ENCODE peak calls at places on chromosome 15, in four cellular contexts. One of them, this sample, is unnamed.

GRCh38 chr15:57356636-57357035 is 19.7 kb upstream of the CGNL1 start:
- DNase-seq in dorsolateral prefrontal cortex: no peak
- DNase-seq in mammary epithelial cell: peak
- DNase-seq in naive thymus-derived CD4-positive, alpha-beta T cell: no peak
- DNase-seq in this sample: peak

GRCh38 chr15:100373037-100373896 is 31.5 kb upstream of the ADAMTS17 start:
- DNase-seq in dorsolateral prefrontal cortex: no peak
- DNase-seq in mammary epithelial cell: no peak
- DNase-seq in naive thymus-derived CD4-positive, alpha-beta T cell: no peak
- DNase-seq in this sample: no peak

GRCh38 chr15:41968738-41969137 is 3.6 kb downstream of the EHD4 start:
- DNase-seq in dorsolateral prefrontal cortex: no peak
- DNase-seq in mammary epithelial cell: no peak
- DNase-seq in naive thymus-derived CD4-positive, alpha-beta T cell: no peak
- DNase-seq in this sample: no peak

GRCh38 chr15:101440846-101441590 is 48.5 kb downstream of the PCSK6 start:
- DNase-seq in dorsolateral prefrontal cortex: no peak
- DNase-seq in mammary epithelial cell: no peak
- DNase-seq in naive thymus-derived CD4-positive, alpha-beta T cell: no peak
- DNase-seq in this sample: no peak

GRCh38 chr15:73127302-73127936 is 75.2 kb downstream of the NEO1 start:
- DNase-seq in dorsolateral prefrontal cortex: peak
- DNase-seq in mammary epithelial cell: peak
- DNase-seq in naive thymus-derived CD4-positive, alpha-beta T cell: no peak
- DNase-seq in this sample: peak

GRCh38 chr15:99486371-99487336 is 79.1 kb upstream of the MEF2A start:
- DNase-seq in dorsolateral prefrontal cortex: peak
- DNase-seq in mammary epithelial cell: peak
- DNase-seq in naive thymus-derived CD4-positive, alpha-beta T cell: no peak
- DNase-seq in this sample: peak

GRCh38 chr15:79018960-79019359 is 71.6 kb downstream of the RASGRF1 start:
- DNase-seq in dorsolateral prefrontal cortex: no peak
- DNase-seq in mammary epithelial cell: no peak
- DNase-seq in naive thymus-derived CD4-positive, alpha-beta T cell: no peak
- DNase-seq in this sample: no peak

GRCh38 chr15:56918907-56919707 is 663 bp downstream of the TCF12 start:
- DNase-seq in dorsolateral prefrontal cortex: no peak
- DNase-seq in mammary epithelial cell: peak
- DNase-seq in naive thymus-derived CD4-positive, alpha-beta T cell: peak
- DNase-seq in this sample: peak

GRCh38 chr15:31228980-31229826 is 97.4 kb upstream of the KLF13 start:
- DNase-seq in dorsolateral prefrontal cortex: no peak
- DNase-seq in mammary epithelial cell: no peak
- DNase-seq in naive thymus-derived CD4-positive, alpha-beta T cell: no peak
- DNase-seq in this sample: no peak

GRCh38 chr15:53830707-53831386 is 71.4 kb upstream of the WDR72 start:
- DNase-seq in dorsolateral prefrontal cortex: no peak
- DNase-seq in mammary epithelial cell: no peak
- DNase-seq in naive thymus-derived CD4-positive, alpha-beta T cell: no peak
- DNase-seq in this sample: no peak

GRCh38 chr15:76147906-76148553 is 88.2 kb downstream of the TMEM266 start:
- DNase-seq in dorsolateral prefrontal cortex: peak
- DNase-seq in mammary epithelial cell: peak
- DNase-seq in naive thymus-derived CD4-positive, alpha-beta T cell: peak
- DNase-seq in this sample: no peak

GRCh38 chr15:31260646-31261265 is 65.9 kb upstream of the KLF13 start:
- DNase-seq in dorsolateral prefrontal cortex: peak
- DNase-seq in mammary epithelial cell: no peak
- DNase-seq in naive thymus-derived CD4-positive, alpha-beta T cell: no peak
- DNase-seq in this sample: no peak

GRCh38 chr15:42929449-42929848 is 8.9 kb upstream of the TTBK2 start:
- DNase-seq in dorsolateral prefrontal cortex: no peak
- DNase-seq in mammary epithelial cell: no peak
- DNase-seq in naive thymus-derived CD4-positive, alpha-beta T cell: no peak
- DNase-seq in this sample: no peak

GRCh38 chr15:90232941-90233700 is 620 bp downstream of the CIB1 start:
- DNase-seq in dorsolateral prefrontal cortex: no peak
- DNase-seq in mammary epithelial cell: peak
- DNase-seq in naive thymus-derived CD4-positive, alpha-beta T cell: no peak
- DNase-seq in this sample: peak

GRCh38 chr15:84840741-84841429 is 23.7 kb downstream of the ALPK3 start:
- DNase-seq in dorsolateral prefrontal cortex: no peak
- DNase-seq in mammary epithelial cell: peak
- DNase-seq in naive thymus-derived CD4-positive, alpha-beta T cell: no peak
- DNase-seq in this sample: peak

GRCh38 chr15:43547539-43547938 is 30.1 kb downstream of the MAP1A start:
- DNase-seq in dorsolateral prefrontal cortex: no peak
- DNase-seq in mammary epithelial cell: no peak
- DNase-seq in naive thymus-derived CD4-positive, alpha-beta T cell: no peak
- DNase-seq in this sample: no peak

GRCh38 chr15:91142097-91142744 is 42.2 kb downstream of the SV2B start:
- DNase-seq in dorsolateral prefrontal cortex: no peak
- DNase-seq in mammary epithelial cell: peak
- DNase-seq in naive thymus-derived CD4-positive, alpha-beta T cell: no peak
- DNase-seq in this sample: peak

GRCh38 chr15:66489179-66489791 is 8.3 kb downstream of the SNAPC5 start:
- DNase-seq in dorsolateral prefrontal cortex: no peak
- DNase-seq in mammary epithelial cell: no peak
- DNase-seq in naive thymus-derived CD4-positive, alpha-beta T cell: no peak
- DNase-seq in this sample: no peak

GRCh38 chr15:34435658-34436057 is 1.9 kb downstream of the GOLGA8A start:
- DNase-seq in dorsolateral prefrontal cortex: no peak
- DNase-seq in mammary epithelial cell: no peak
- DNase-seq in naive thymus-derived CD4-positive, alpha-beta T cell: no peak
- DNase-seq in this sample: no peak

GRCh38 chr15:33341943-33342342 is 31.2 kb downstream of the RYR3 start:
- DNase-seq in dorsolateral prefrontal cortex: no peak
- DNase-seq in mammary epithelial cell: no peak
- DNase-seq in naive thymus-derived CD4-positive, alpha-beta T cell: no peak
- DNase-seq in this sample: no peak

GRCh38 chr15:84752700-84753099 is 4.3 kb downstream of the ZNF592 start:
- DNase-seq in dorsolateral prefrontal cortex: no peak
- DNase-seq in mammary epithelial cell: no peak
- DNase-seq in naive thymus-derived CD4-positive, alpha-beta T cell: no peak
- DNase-seq in this sample: peak

GRCh38 chr15:52415628-52416027 is 113.1 kb downstream of the MYO5A start:
- DNase-seq in dorsolateral prefrontal cortex: no peak
- DNase-seq in mammary epithelial cell: peak
- DNase-seq in naive thymus-derived CD4-positive, alpha-beta T cell: no peak
- DNase-seq in this sample: no peak

GRCh38 chr15:38611228-38611627 is 46.6 kb upstream of the RASGRP1 start:
- DNase-seq in dorsolateral prefrontal cortex: no peak
- DNase-seq in mammary epithelial cell: no peak
- DNase-seq in naive thymus-derived CD4-positive, alpha-beta T cell: peak
- DNase-seq in this sample: no peak

GRCh38 chr15:56868251-56868650 is 50.2 kb upstream of the TCF12 start:
- DNase-seq in dorsolateral prefrontal cortex: no peak
- DNase-seq in mammary epithelial cell: no peak
- DNase-seq in naive thymus-derived CD4-positive, alpha-beta T cell: no peak
- DNase-seq in this sample: no peak

GRCh38 chr15:98635848-98636247 is 12.5 kb upstream of the IGF1R start:
- DNase-seq in dorsolateral prefrontal cortex: no peak
- DNase-seq in mammary epithelial cell: no peak
- DNase-seq in naive thymus-derived CD4-positive, alpha-beta T cell: peak
- DNase-seq in this sample: no peak

GRCh38 chr15:81273200-81273599 is 50.7 kb downstream of the STARD5 start:
- DNase-seq in dorsolateral prefrontal cortex: no peak
- DNase-seq in mammary epithelial cell: no peak
- DNase-seq in naive thymus-derived CD4-positive, alpha-beta T cell: no peak
- DNase-seq in this sample: no peak

GRCh38 chr15:64703632-64703959 is 71.8 kb downstream of the RBPMS2 start:
- DNase-seq in dorsolateral prefrontal cortex: no peak
- DNase-seq in mammary epithelial cell: no peak
- DNase-seq in naive thymus-derived CD4-positive, alpha-beta T cell: no peak
- DNase-seq in this sample: no peak

GRCh38 chr15:45375836-45376235 is 2.5 kb downstream of the GATM start:
- DNase-seq in dorsolateral prefrontal cortex: no peak
- DNase-seq in mammary epithelial cell: no peak
- DNase-seq in naive thymus-derived CD4-positive, alpha-beta T cell: no peak
- DNase-seq in this sample: no peak

GRCh38 chr15:65095747-65096104 is 19.2 kb downstream of the KBTBD13 start:
- DNase-seq in dorsolateral prefrontal cortex: no peak
- DNase-seq in mammary epithelial cell: no peak
- DNase-seq in naive thymus-derived CD4-positive, alpha-beta T cell: no peak
- DNase-seq in this sample: no peak

GRCh38 chr15:79682851-79683288 is 213.9 kb downstream of the MTHFS start:
- DNase-seq in dorsolateral prefrontal cortex: no peak
- DNase-seq in mammary epithelial cell: peak
- DNase-seq in naive thymus-derived CD4-positive, alpha-beta T cell: no peak
- DNase-seq in this sample: peak

GRCh38 chr15:77889009-77889806 is 188.3 kb downstream of the TBC1D2B start:
- DNase-seq in dorsolateral prefrontal cortex: no peak
- DNase-seq in mammary epithelial cell: no peak
- DNase-seq in naive thymus-derived CD4-positive, alpha-beta T cell: no peak
- DNase-seq in this sample: no peak

GRCh38 chr15:79373068-79373467 is 59.1 kb upstream of the MINAR1 start:
- DNase-seq in dorsolateral prefrontal cortex: no peak
- DNase-seq in mammary epithelial cell: no peak
- DNase-seq in naive thymus-derived CD4-positive, alpha-beta T cell: no peak
- DNase-seq in this sample: no peak

GRCh38 chr15:57541271-57541670 is 50.4 kb upstream of the MYZAP start:
- DNase-seq in dorsolateral prefrontal cortex: no peak
- DNase-seq in mammary epithelial cell: no peak
- DNase-seq in naive thymus-derived CD4-positive, alpha-beta T cell: no peak
- DNase-seq in this sample: no peak

DNA sequence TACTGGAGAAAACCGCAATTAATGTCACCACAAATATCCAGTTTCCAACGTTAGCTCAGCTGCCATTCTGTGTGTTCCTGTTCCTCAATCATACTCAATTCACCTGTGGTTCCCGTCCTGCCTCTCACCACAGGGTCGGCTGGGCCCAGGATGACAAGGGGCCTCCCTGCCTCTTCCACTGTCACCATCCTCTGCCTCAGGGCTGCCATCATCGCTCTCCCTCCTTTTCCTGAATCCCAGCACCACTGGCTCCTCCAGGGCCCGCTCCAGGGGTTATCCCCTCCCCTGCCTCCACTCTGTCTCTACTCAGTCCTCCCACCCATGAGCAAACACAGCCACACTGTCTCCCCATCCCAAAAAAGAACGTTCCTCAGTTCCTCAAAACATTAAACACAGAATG is 170.9 kb upstream of the NSMCE3 start:
- DNase-seq in dorsolateral prefrontal cortex: no peak
- DNase-seq in mammary epithelial cell: no peak
- DNase-seq in naive thymus-derived CD4-positive, alpha-beta T cell: no peak
- DNase-seq in this sample: no peak
- H3K4me3 ChIP-seq in dorsolateral prefrontal cortex: no peak
- H3K4me3 ChIP-seq in mammary epithelial cell: no peak
- H3K4me3 ChIP-seq in naive thymus-derived CD4-positive, alpha-beta T cell: no peak
- H3K4me3 ChIP-seq in this sample: no peak

DNA sequence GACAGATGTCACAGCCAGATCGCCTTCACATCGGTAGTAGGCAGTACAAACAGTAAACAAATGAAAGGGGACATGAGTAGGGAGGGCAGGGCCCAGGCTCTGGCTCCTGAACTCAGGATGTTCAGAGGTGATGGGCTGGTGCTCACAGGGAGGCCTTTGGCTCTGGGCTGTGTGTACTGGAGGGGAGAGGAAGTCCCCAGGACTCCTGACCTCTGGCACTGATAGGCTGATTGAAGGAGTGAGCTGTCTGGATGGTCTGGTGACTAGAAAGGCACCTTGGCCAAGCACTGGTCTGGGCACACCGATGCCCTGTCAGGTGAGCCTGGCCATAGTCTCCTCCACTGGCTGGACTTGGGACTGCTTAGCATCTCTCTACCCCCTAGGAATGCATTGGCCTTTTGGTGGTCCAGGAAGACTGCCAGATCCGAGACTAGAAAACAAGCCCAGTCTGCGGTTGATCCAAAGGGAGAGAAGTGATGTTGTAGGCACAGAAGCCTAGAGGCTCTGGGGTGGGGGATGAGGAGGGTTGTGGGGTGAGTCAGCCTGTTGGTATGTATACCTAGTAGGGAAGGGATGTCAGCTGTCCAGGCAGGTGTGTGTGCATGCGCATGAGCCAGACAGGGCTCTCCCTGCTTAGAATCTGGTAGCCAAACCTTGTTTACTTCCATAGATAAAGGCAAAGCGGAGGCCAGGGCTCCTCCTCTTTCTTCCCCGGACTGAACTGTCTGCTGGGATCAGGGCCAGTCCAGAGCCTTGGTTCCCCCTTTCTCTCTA is 1.9 kb downstream of the SPINT1 start:
- DNase-seq in dorsolateral prefrontal cortex: no peak
- DNase-seq in mammary epithelial cell: peak
- DNase-seq in naive thymus-derived CD4-positive, alpha-beta T cell: no peak
- DNase-seq in this sample: no peak
- H3K4me3 ChIP-seq in dorsolateral prefrontal cortex: no peak
- H3K4me3 ChIP-seq in mammary epithelial cell: peak
- H3K4me3 ChIP-seq in naive thymus-derived CD4-positive, alpha-beta T cell: no peak
- H3K4me3 ChIP-seq in this sample: no peak

GRCh38 chr15:63187589-63188226 is 1.7 kb upstream of the RAB8B start:
- DNase-seq in dorsolateral prefrontal cortex: no peak
- DNase-seq in mammary epithelial cell: no peak
- DNase-seq in naive thymus-derived CD4-positive, alpha-beta T cell: no peak
- DNase-seq in this sample: no peak
- H3K4me3 ChIP-seq in dorsolateral prefrontal cortex: no peak
- H3K4me3 ChIP-seq in mammary epithelial cell: no peak
- H3K4me3 ChIP-seq in naive thymus-derived CD4-positive, alpha-beta T cell: no peak
- H3K4me3 ChIP-seq in this sample: no peak

GRCh38 chr15:67947254-67948039 is 106.7 kb upstream of the PIAS1 start:
- DNase-seq in dorsolateral prefrontal cortex: no peak
- DNase-seq in mammary epithelial cell: no peak
- DNase-seq in naive thymus-derived CD4-positive, alpha-beta T cell: no peak
- DNase-seq in this sample: no peak

GRCh38 chr15:67945131-67945530 is 105.3 kb upstream of the RNU6-1 start:
- DNase-seq in dorsolateral prefrontal cortex: no peak
- DNase-seq in mammary epithelial cell: no peak
- DNase-seq in naive thymus-derived CD4-positive, alpha-beta T cell: no peak
- DNase-seq in this sample: no peak

GRCh38 chr15:67945951-67946700 is 106.3 kb upstream of the RNU6-1 start:
- DNase-seq in dorsolateral prefrontal cortex: no peak
- DNase-seq in mammary epithelial cell: peak
- DNase-seq in naive thymus-derived CD4-positive, alpha-beta T cell: no peak
- DNase-seq in this sample: peak

GRCh38 chr15:67948215-67948614 is 105.9 kb upstream of the PIAS1 start:
- DNase-seq in dorsolateral prefrontal cortex: no peak
- DNase-seq in mammary epithelial cell: no peak
- DNase-seq in naive thymus-derived CD4-positive, alpha-beta T cell: no peak
- DNase-seq in this sample: no peak

GRCh38 chr15:67946701-67947100 is 106.9 kb upstream of the RNU6-1 start:
- DNase-seq in dorsolateral prefrontal cortex: no peak
- DNase-seq in mammary epithelial cell: no peak
- DNase-seq in naive thymus-derived CD4-positive, alpha-beta T cell: no peak
- DNase-seq in this sample: no peak
- H3K4me3 ChIP-seq in dorsolateral prefrontal cortex: no peak
- H3K4me3 ChIP-seq in mammary epithelial cell: no peak
- H3K4me3 ChIP-seq in naive thymus-derived CD4-positive, alpha-beta T cell: no peak
- H3K4me3 ChIP-seq in this sample: no peak

GRCh38 chr15:74545776-74546656 is 5.0 kb downstream of the ARID3B start:
- DNase-seq in dorsolateral prefrontal cortex: peak
- DNase-seq in mammary epithelial cell: peak
- DNase-seq in naive thymus-derived CD4-positive, alpha-beta T cell: peak
- DNase-seq in this sample: peak
- H3K4me3 ChIP-seq in dorsolateral prefrontal cortex: peak
- H3K4me3 ChIP-seq in mammary epithelial cell: no peak
- H3K4me3 ChIP-seq in naive thymus-derived CD4-positive, alpha-beta T cell: no peak
- H3K4me3 ChIP-seq in this sample: no peak

This sample was measured in foreskin fibroblast.